ENCODE peak calls at places on chromosome 14, in eight cellular contexts. X, T, L, O, F, C, B and E are unnamed samples.

GRCh38 chr14:37600880-37601741 is 5.7 kb downstream of the TTC6 start:
- DNase-seq in C (no peak), T (no peak), O (no peak), X (no peak), F (no peak), L (no peak), B (no peak), E (no peak)

GRCh38 chr14:61505815-61506809 is 184.7 kb downstream of the PRKCH start:
- DNase-seq in T (no peak), B (no peak), O (no peak), X (no peak), L (no peak), F (no peak), C (no peak), E (no peak)

GRCh38 chr14:97267509-97267908 is 470.3 kb downstream of the VRK1 start:
- DNase-seq in X (no peak), L (no peak), C (no peak), F (no peak), T (no peak), O (no peak), B (no peak), E (no peak)

GRCh38 chr14:61866932-61867920 is 105.0 kb downstream of the SNAPC1 start:
- DNase-seq in F (no peak), L (no peak), B (no peak), X (no peak), T (peak; percentile 9), C (no peak), O (no peak), E (no peak)

GRCh38 chr14:30223385-30223785 is 295.7 kb upstream of the PRKD1 start:
- DNase-seq in B (peak; percentile 73), F (peak; percentile 89), L (peak; percentile 45), T (peak; percentile 82), O (no peak), X (peak; percentile 97), C (peak; percentile 58), E (peak; percentile 58)

GRCh38 chr14:70098257-70098809 is 90.4 kb downstream of the SLC8A3 start:
- DNase-seq in T (no peak), F (no peak), B (no peak), L (no peak), O (no peak), C (no peak), X (no peak), E (no peak)

GRCh38 chr14:83548061-83548839 is 1981.7 kb upstream of the FLRT2 start:
- DNase-seq in O (no peak), B (no peak), T (no peak), L (no peak), F (no peak), C (no peak), X (no peak), E (no peak)

GRCh38 chr14:88196925-88197324 is 126.1 kb downstream of the KCNK10 start:
- DNase-seq in C (no peak), L (no peak), B (no peak), T (no peak), O (no peak), F (no peak), X (no peak), E (no peak)

GRCh38 chr14:36718216-36718615 is 56.6 kb downstream of the PAX9 start:
- DNase-seq in X (no peak), C (no peak), B (no peak), O (no peak), F (no peak), T (no peak), L (no peak), E (no peak)

GRCh38 chr14:60723218-60724079 is 702 bp downstream of the SIX4 start:
- DNase-seq in C (peak; percentile 27), B (peak; percentile 75), F (peak; percentile 66), T (peak; percentile 59), O (peak; percentile 13), L (peak; percentile 33), X (peak; percentile 52), E (peak; percentile 46)

GRCh38 chr14:65096323-65097089 is 5.8 kb downstream of the MAX start:
- DNase-seq in T (no peak), C (no peak), B (no peak), F (peak; percentile 43), X (no peak), L (no peak), O (no peak), E (no peak)
- H3K4me3 ChIP-seq in T (no peak overlapping the region), C (no peak overlapping the region), B (no peak overlapping the region), F (no peak overlapping the region), X (no peak overlapping the region), L (no peak overlapping the region), O (no peak overlapping the region), E (no peak overlapping the region)

GRCh38 chr14:66610154-66610563 is 102.2 kb downstream of the GPHN start:
- DNase-seq in O (peak; percentile 19), L (no peak), T (no peak), X (no peak), B (no peak), F (no peak), C (no peak), E (no peak)
- TF ChIP-seq CTCF in O (peak; percentile 54), L (no peak), T (peak; percentile 62), X (no peak), B (no peak), F (peak; percentile 41), C (no peak), E (no peak)

GRCh38 chr14:75521415-75522199 is 662 bp upstream of the BATF start:
- DNase-seq in X (no peak), F (no peak), C (no peak), B (no peak), L (no peak), O (peak; percentile 15), T (peak; percentile 88), E (no peak)

GRCh38 chr14:75520852-75521251 is 1.4 kb upstream of the BATF start:
- DNase-seq in T (no peak), O (no peak), B (no peak), C (no peak), X (no peak), L (no peak), F (no peak), E (no peak)

GRCh38 chr14:75523771-75524171 is 1.5 kb downstream of the BATF start:
- DNase-seq in X (no peak), L (no peak), T (no peak), B (no peak), O (no peak), C (peak; percentile 38), F (no peak), E (no peak)

GRCh38 chr14:75522224-75522764 is at the start of gene BATF:
- DNase-seq in C (no peak), L (no peak), X (no peak), F (no peak), B (peak; percentile 68), O (peak; percentile 69), T (peak; percentile 69), E (peak; percentile 62)

DNA sequence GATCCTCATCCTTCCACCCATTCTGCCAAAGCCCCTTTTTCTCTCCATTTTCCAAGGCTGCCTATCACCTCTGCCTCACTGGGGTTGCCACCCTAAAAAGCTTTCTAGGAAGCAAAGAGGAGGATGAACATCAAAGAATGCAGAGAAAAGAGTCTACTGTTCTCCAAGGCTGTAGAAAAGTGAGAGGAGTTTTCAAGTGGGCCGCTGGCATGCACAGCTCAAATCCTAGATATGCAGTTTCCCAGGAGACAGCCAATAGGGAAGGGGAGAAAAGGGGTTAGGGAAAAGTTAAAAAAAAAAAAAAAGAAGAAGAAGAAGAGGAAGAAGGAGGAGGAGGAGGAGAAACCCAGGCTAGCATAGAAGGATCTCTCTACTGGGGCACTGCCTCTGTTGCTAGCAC is 650 bp downstream of the BATF start:
- DNase-seq in L (no peak), C (no peak), F (no peak), B (no peak), O (no peak), X (no peak), T (no peak), E (no peak)
- H3K27ac ChIP-seq in L (no peak overlapping the region), C (no peak overlapping the region), F (no peak overlapping the region), B (peak overlapping the region; percentile 75), O (peak overlapping the region; percentile 72), X (no peak overlapping the region), T (peak overlapping the region; percentile 93), E (peak overlapping the region; percentile 88)

GRCh38 chr14:91357731-91358319 is 59.8 kb downstream of the CCDC88C start:
- DNase-seq in F (no peak), X (no peak), T (no peak), C (no peak), L (no peak), B (no peak), O (no peak), E (no peak)
- H3K4me3 ChIP-seq in F (no peak overlapping the region), X (no peak overlapping the region), T (no peak overlapping the region), C (no peak overlapping the region), L (no peak overlapping the region), B (no peak overlapping the region), O (no peak overlapping the region), E (no peak overlapping the region)

GRCh38 chr14:99037777-99038176 is 234.2 kb downstream of the BCL11B start:
- DNase-seq in T (no peak), F (no peak), C (no peak), L (no peak), O (no peak), B (no peak), X (no peak), E (peak; percentile 81)
- TF ChIP-seq CTCF in T (no peak), F (no peak), C (no peak), L (no peak), O (no peak), B (no peak), X (no peak), E (no peak)

GRCh38 chr14:57418999-57419398 is 28.6 kb downstream of the NAA30 start:
- DNase-seq in C (no peak), F (no peak), O (no peak), T (no peak), X (no peak), L (no peak), B (no peak), E (no peak)
- H3K27ac ChIP-seq in C (no peak overlapping the region), F (no peak overlapping the region), O (no peak overlapping the region), T (no peak overlapping the region), X (no peak overlapping the region), L (no peak overlapping the region), B (no peak overlapping the region), E (no peak overlapping the region)

GRCh38 chr14:75063013-75063412 is 811 bp downstream of the ACYP1 start:
- DNase-seq in T (no peak), F (no peak), L (no peak), C (no peak), O (no peak), X (no peak), B (no peak), E (no peak)

GRCh38 chr14:75060420-75060819 is 3.4 kb downstream of the ACYP1 start:
- DNase-seq in F (no peak), O (no peak), X (no peak), C (no peak), T (no peak), B (no peak), L (no peak), E (no peak)

GRCh38 chr14:75064205-75064567 is 362 bp upstream of the ACYP1 start:
- DNase-seq in L (no peak), T (no peak), C (no peak), F (no peak), O (no peak), B (no peak), X (no peak), E (no peak)

GRCh38 chr14:75067212-75067611 is 2.2 kb upstream of the ZC2HC1C start:
- DNase-seq in O (no peak), F (no peak), C (no peak), B (no peak), X (no peak), T (no peak), L (no peak), E (no peak)

GRCh38 chr14:75063491-75064204 is at the start of gene ACYP1:
- DNase-seq in C (peak; percentile 93), B (peak; percentile 95), O (peak; percentile 95), X (peak; percentile 91), T (peak; percentile 99), L (peak; percentile 93), F (peak; percentile 86), E (peak; percentile 95)
- H3K4me3 ChIP-seq in C (peak within 1 kb of the TSS; percentile 80), B (peak within 1 kb of the TSS; percentile 94), O (peak within 1 kb of the TSS; percentile 91), X (peak within 1 kb of the TSS; percentile 86), T (peak within 1 kb of the TSS; percentile 68), L (peak within 1 kb of the TSS; percentile 81), F (peak within 1 kb of the TSS; percentile 69), E (peak within 1 kb of the TSS; percentile 86)